ENCODE peak calls at places on chromosomes 3 and 15, in six cellular contexts. Y is IMR-90, D is transverse colon, H is breast epithelium, U is adrenal gland, N is ovary. T is an unnamed sample.

GRCh38 chr3:188947983-188948657 is 223.7 kb upstream of the TPRG1 start:
- DNase-seq in U (peak; percentile 99), H (peak; percentile 95), N (peak; percentile 95), D (peak; percentile 91), Y (peak; percentile 85), T (no peak)

GRCh38 chr3:17151598-17152373 is 267.0 kb downstream of the PLCL2 start:
- DNase-seq in U (peak; percentile 85), N (no peak), H (no peak), Y (no peak), D (peak; percentile 44), T (no peak)

GRCh38 chr15:38597221-38597800 is 32.7 kb upstream of the RASGRP1 start:
- DNase-seq in H (no peak), D (no peak), N (no peak), Y (no peak), U (no peak), T (no peak)

GRCh38 chr3:154981201-154981600 is 98.9 kb upstream of the MME start:
- DNase-seq in N (no peak), U (no peak), D (no peak), Y (peak; percentile 31), H (no peak), T (no peak)

GRCh38 chr15:29849218-29849617 is 26.9 kb upstream of the TJP1 start:
- DNase-seq in H (no peak), D (no peak), U (no peak), N (no peak), Y (peak; percentile 62), T (no peak)

GRCh38 chr3:172607305-172608121 is 84.3 kb upstream of the TNFSF10 start:
- DNase-seq in N (no peak), Y (peak; percentile 92), D (no peak), H (no peak), U (no peak), T (no peak)

GRCh38 chr3:53602866-53603265 is 108.5 kb downstream of the CACNA1D start:
- DNase-seq in H (no peak), N (no peak), D (no peak), Y (no peak), U (peak; percentile 28), T (peak; percentile 10)

GRCh38 chr3:124814620-124815421 is 72.3 kb downstream of the ITGB5 start:
- DNase-seq in U (no peak), N (no peak), Y (peak; percentile 22), D (peak; percentile 68), H (no peak), T (no peak)

GRCh38 chr3:12193485-12194165 is 34.9 kb upstream of the TIMP4 start:
- DNase-seq in U (peak; percentile 73), H (no peak), Y (peak; percentile 100), D (peak; percentile 61), N (no peak), T (no peak)

GRCh38 chr3:89558711-89559110 is 451.3 kb downstream of the EPHA3 start:
- DNase-seq in U (no peak), N (no peak), D (no peak), H (no peak), Y (no peak), T (no peak)

GRCh38 chr15:43463998-43464397 is 29.0 kb downstream of the TP53BP1 start:
- DNase-seq in Y (no peak), U (no peak), D (no peak), H (no peak), N (no peak), T (no peak)

GRCh38 chr3:149315694-149316093 is 17.7 kb downstream of the TM4SF18 start:
- DNase-seq in H (no peak), U (no peak), N (no peak), Y (no peak), D (no peak), T (no peak)

GRCh38 chr15:39360417-39360816 is 220.5 kb upstream of the THBS1 start:
- DNase-seq in D (no peak), Y (no peak), H (no peak), N (no peak), U (no peak), T (no peak)

GRCh38 chr3:160564205-160564922 is 1.0 kb downstream of the KPNA4 start:
- DNase-seq in Y (no peak), D (peak; percentile 25), N (peak; percentile 31), H (no peak), U (no peak), T (no peak)

GRCh38 chr15:37056168-37056893 is 44.0 kb downstream of the MEIS2 start:
- DNase-seq in U (no peak), Y (no peak), N (no peak), H (no peak), D (no peak), T (no peak)

GRCh38 chr3:71050133-71050520 is 533.4 kb downstream of the FOXP1 start:
- DNase-seq in H (no peak), Y (peak; percentile 83), U (no peak), D (no peak), N (no peak), T (no peak)
- H3K4me1 ChIP-seq in H (peaks cover 7% of the 10 kb centered on the region), Y (peaks cover 36% of the 10 kb centered on the region), U (peaks cover 13% of the 10 kb centered on the region), D (peaks cover 80% of the 10 kb centered on the region), N (peaks cover 25% of the 10 kb centered on the region), T (peaks cover 85% of the 10 kb centered on the region)

GRCh38 chr15:96398769-96399168 is 68.3 kb downstream of the NR2F2 start:
- DNase-seq in Y (no peak), H (no peak), D (no peak), U (no peak), N (no peak), T (no peak)
- TF ChIP-seq POLR2A in Y (no peak), H (no peak), D (no peak), U (no peak), N (no peak), T (no peak)

DNA sequence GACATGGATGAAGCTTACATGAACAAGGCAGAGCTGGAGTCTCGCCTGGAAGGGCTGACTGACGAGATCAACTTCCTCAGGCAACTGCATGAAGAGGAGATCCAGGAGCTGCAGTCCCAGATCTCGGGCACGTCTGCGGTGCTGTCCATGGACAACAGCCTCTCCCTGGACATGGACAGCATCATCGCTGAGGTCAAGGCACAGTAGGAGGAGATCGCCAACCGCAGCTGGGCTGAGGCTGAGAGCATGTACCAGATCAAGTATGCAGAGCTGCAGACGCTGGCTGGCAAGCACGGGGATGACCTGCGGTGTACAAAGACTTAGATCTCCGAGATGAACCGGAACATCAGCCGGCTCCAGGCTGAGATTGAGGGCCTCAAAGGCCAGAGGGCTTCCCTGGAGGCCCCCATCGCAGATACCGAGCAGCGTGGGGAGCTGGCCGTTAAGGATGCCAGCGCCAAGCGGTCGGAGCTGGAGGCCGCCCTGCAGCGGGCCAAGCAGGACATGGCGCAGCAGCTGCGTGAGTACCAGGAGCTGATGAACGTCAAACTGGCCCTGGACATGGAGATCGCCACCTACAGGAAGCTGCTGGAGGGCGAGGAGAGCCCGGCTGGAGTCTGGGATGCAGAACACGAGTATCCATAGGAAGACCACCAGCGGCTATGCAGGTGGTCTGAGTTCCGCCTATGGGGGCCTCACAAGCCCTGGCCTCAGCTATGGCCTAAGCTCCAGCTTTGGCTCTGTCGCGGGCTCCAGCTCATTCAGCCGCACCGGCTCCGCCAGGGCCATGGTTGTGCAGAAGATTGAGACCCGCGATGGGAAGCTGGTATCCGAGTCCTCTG is 77.6 kb downstream of the CLDN11 start:
- DNase-seq in D (no peak), N (no peak), Y (no peak), U (no peak), H (no peak), T (no peak)
- H3K4me1 ChIP-seq in D (no peaks in the 10 kb centered on the region), N (peaks cover 46% of the 10 kb centered on the region), Y (peaks cover 6% of the 10 kb centered on the region), U (peaks cover 11% of the 10 kb centered on the region), H (no peaks in the 10 kb centered on the region), T (no peaks in the 10 kb centered on the region)

GRCh38 chr15:42056934-42057743 is 36.3 kb upstream of the PLA2G4E start:
- DNase-seq in Y (peak; percentile 62), N (peak; percentile 64), U (peak; percentile 81), D (peak; percentile 86), H (peak; percentile 82), T (peak; percentile 97)
- TF ChIP-seq POLR2A in Y (no peak), N (no peak), U (no peak), D (peak; percentile 25), H (peak; percentile 14), T (no peak)

GRCh38 chr15:80072285-80072684 is 12.8 kb downstream of the ZFAND6 start:
- DNase-seq in N (no peak), Y (peak; percentile 91), D (no peak), U (no peak), H (no peak), T (no peak)

GRCh38 chr15:80071652-80072051 is 12.2 kb downstream of the ZFAND6 start:
- DNase-seq in H (no peak), N (no peak), D (no peak), U (no peak), Y (no peak), T (no peak)

GRCh38 chr15:80070840-80071239 is 11.4 kb downstream of the ZFAND6 start:
- DNase-seq in H (no peak), N (no peak), U (no peak), D (no peak), Y (peak; percentile 58), T (no peak)

GRCh38 chr15:80066912-80067311 is 7.4 kb downstream of the ZFAND6 start:
- DNase-seq in Y (no peak), H (no peak), N (no peak), U (no peak), D (no peak), T (no peak)

DNA sequence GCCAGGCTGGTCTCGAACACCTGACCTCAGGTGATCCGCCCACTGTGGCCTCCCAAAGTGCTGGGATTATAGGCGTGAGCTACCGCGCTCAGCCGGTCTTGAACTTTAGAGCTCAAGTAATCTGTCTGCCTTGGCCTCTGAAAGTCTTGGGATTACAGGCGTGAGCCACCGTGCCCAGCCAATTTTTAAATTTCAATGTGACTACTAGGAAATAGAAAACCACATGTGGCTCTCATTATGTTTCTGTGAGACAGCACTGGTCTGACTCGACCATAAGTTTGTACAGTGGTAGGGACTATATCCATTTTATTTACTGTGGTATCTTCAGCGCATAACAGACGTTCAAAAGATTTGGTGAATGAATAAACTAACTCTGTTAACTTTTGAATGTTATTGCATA is 9.1 kb downstream of the ZFAND6 start:
- DNase-seq in H (no peak), D (no peak), Y (peak; percentile 54), N (no peak), U (no peak), T (no peak)
- H3K4me1 ChIP-seq in H (peaks cover 7% of the 10 kb centered on the region), D (peaks cover 18% of the 10 kb centered on the region), Y (peaks cover 2% of the 10 kb centered on the region), N (no peaks in the 10 kb centered on the region), U (peaks cover 48% of the 10 kb centered on the region), T (peaks cover 38% of the 10 kb centered on the region)

GRCh38 chr15:69013726-69014406 is 629 bp upstream of the NOX5 start:
- DNase-seq in U (no peak), Y (no peak), H (no peak), D (no peak), N (no peak), T (no peak)

GRCh38 chr15:69008056-69008455 is 6.4 kb upstream of the NOX5 start:
- DNase-seq in D (no peak), Y (no peak), U (no peak), N (no peak), H (no peak), T (no peak)

GRCh38 chr15:69011641-69012040 is 2.9 kb upstream of the NOX5 start:
- DNase-seq in Y (no peak), H (no peak), D (no peak), N (no peak), U (no peak), T (no peak)

GRCh38 chr15:69012761-69013364 is 1.6 kb upstream of the NOX5 start:
- DNase-seq in Y (peak; percentile 10), D (no peak), U (no peak), N (no peak), H (no peak), T (no peak)

GRCh38 chr15:69009353-69009752 is 5.1 kb upstream of the NOX5 start:
- DNase-seq in U (no peak), D (no peak), H (no peak), Y (no peak), N (no peak), T (no peak)
- TF ChIP-seq POLR2A in U (no peak), D (no peak), H (no peak), Y (no peak), N (no peak), T (no peak)